ENCODE peak calls at places on chromosomes 1 and 21, in eight cellular contexts. I, O, X, L, F, W, V and E are unnamed samples.

GRCh38 chr1:59013276-59013927 is 229.6 kb upstream of the JUN start:
- DNase-seq in O (no peak), F (peak), W (peak), I (no peak), X (no peak), V (no peak), L (peak), E (no peak)

GRCh38 chr1:117146570-117147340 is 25.2 kb upstream of the TRIM45 start:
- DNase-seq in V (no peak), O (no peak), I (no peak), L (no peak), F (no peak), W (no peak), X (no peak), E (no peak)

GRCh38 chr1:30880631-30881155 is 27.9 kb downstream of the SDC3 start:
- DNase-seq in O (no peak), V (no peak), X (no peak), F (no peak), W (no peak), I (peak), L (no peak), E (no peak)

GRCh38 chr1:145918992-145919939 is 749 bp upstream of the PEX11B start:
- DNase-seq in F (peak), V (no peak), L (peak), I (peak), X (no peak), O (no peak), W (peak), E (no peak)

GRCh38 chr1:59137968-59138367 is 158.9 kb upstream of the FGGY start:
- DNase-seq in O (no peak), X (no peak), F (no peak), V (no peak), W (no peak), L (no peak), I (no peak), E (no peak)

GRCh38 chr1:154453577-154454352 is 48.3 kb upstream of the TDRD10 start:
- DNase-seq in F (no peak), I (no peak), L (no peak), O (no peak), W (no peak), V (no peak), X (no peak), E (no peak)

GRCh38 chr1:224629965-224630364 is 13.8 kb downstream of the CNIH3 start:
- DNase-seq in L (peak), V (no peak), W (no peak), X (no peak), O (no peak), F (no peak), I (no peak), E (no peak)

GRCh38 chr1:172373864-172374263 is 46.6 kb upstream of the C1orf105 start:
- DNase-seq in X (no peak), O (no peak), V (no peak), I (no peak), L (no peak), W (no peak), F (no peak), E (no peak)

GRCh38 chr1:151835596-151835995 is 4.0 kb upstream of the RORC start:
- DNase-seq in V (no peak), F (no peak), X (no peak), I (no peak), L (no peak), O (no peak), W (no peak), E (no peak)

GRCh38 chr1:228308628-228309547 is 97.7 kb downstream of the TRIM11 start:
- DNase-seq in O (no peak), X (no peak), F (no peak), W (no peak), I (peak), L (no peak), V (no peak), E (no peak)

GRCh38 chr1:22837332-22837731 is 126.7 kb downstream of the EPHB2 start:
- DNase-seq in F (no peak), O (no peak), I (no peak), X (no peak), W (no peak), V (no peak), L (no peak), E (no peak)

GRCh38 chr1:116767782-116768382 is 13.7 kb downstream of the CD2 start:
- DNase-seq in X (no peak), L (no peak), F (no peak), I (no peak), O (no peak), V (no peak), W (no peak), E (no peak)

GRCh38 chr1:205111354-205111753 is 10.4 kb downstream of the RBBP5 start:
- DNase-seq in X (no peak), I (no peak), V (no peak), O (no peak), W (no peak), F (no peak), L (no peak), E (no peak)
- H3K27ac ChIP-seq in X (no peak), I (no peak), V (no peak), O (no peak), W (no peak), F (no peak), L (no peak), E (no peak)

DNA sequence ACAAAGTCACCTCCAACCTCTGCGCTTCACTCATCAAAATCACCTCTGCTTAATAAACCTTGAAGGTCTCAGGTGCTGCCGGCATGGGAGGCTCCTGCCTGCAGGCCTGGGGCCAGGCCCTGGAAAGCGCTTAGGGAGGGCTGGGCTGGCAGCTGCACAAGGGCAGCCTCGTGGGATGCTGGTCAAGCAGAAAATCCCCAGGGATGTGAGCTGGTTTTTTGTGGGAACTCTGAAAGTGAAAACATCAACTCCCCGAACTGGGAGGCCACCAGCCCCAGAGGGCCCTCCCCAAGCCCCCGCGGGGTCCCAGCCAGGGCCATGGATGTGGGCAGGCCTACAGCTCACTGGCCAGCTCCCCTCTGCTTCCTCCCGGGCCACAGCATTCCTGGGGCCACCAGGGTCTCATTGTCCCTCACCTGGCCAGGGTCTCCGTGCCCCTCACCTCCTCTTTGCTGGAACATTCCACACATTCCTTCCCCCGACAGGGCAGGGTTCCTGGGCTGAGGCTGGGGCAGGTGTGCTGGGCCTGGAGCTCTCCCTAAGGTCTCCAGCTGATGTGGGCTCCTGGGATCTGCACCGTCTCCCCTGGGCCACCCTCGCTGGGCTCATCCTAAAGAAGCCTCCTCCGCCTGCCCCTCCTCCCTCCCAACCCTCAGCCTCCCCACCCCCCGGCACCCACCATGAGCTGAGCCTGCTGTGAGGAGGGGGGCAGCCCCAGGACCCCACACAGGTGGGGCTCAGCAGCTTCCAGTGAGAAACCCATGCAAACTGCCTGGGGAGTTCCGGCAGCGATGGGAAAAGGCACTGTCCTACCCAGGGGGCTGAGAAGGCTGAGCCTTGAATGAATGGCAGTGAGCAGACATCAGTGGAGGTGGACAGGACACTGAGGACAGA is 36.0 kb upstream of the POFUT2 start:
- DNase-seq in I (no peak), X (no peak), W (no peak), L (no peak), F (no peak), V (no peak), O (no peak), E (no peak)
- H3K4me3 ChIP-seq in I (no peak), X (no peak), W (no peak), L (no peak), F (no peak), V (no peak), O (peak), E (no peak)

GRCh38 chr1:13782634-13782995 is 82.6 kb downstream of the PRDM2 start:
- DNase-seq in F (no peak), W (no peak), V (no peak), O (no peak), I (no peak), X (no peak), L (no peak), E (no peak)

GRCh38 chr1:13781907-13782633 is 82.1 kb downstream of the PRDM2 start:
- DNase-seq in V (no peak), W (peak), I (peak), F (no peak), L (no peak), X (no peak), O (no peak), E (no peak)

GRCh38 chr1:13784971-13785370 is 85.0 kb downstream of the PRDM2 start:
- DNase-seq in L (no peak), I (no peak), O (no peak), V (no peak), W (no peak), X (no peak), F (no peak), E (no peak)

GRCh38 chr1:13781228-13781627 is 81.2 kb downstream of the PRDM2 start:
- DNase-seq in I (no peak), W (no peak), F (no peak), X (no peak), V (no peak), O (no peak), L (no peak), E (no peak)

DNA sequence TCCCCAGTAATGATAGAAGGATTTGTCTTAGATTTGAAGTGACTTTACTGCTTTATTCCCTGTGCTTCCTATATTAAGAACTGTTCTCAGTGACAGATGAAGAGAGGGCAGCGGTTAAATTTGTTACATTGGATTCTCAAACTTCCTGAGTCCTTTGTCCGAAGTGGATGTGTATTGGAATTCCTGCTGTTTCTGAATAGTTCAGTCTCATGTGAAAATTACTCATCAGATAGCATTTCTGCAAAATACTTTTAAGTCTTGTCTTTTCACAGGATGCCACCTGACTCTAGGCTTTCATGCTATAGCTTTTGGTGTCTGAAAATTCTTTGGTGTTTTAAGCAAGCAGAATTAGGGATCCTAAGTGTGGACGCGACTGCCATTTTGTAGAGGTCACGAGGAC is 83.6 kb downstream of the PRDM2 start:
- DNase-seq in I (no peak), O (no peak), W (no peak), V (no peak), X (no peak), L (no peak), F (no peak), E (no peak)
- H3K27ac ChIP-seq in I (no peak), O (no peak), W (no peak), V (no peak), X (no peak), L (no peak), F (no peak), E (no peak)

GRCh38 chr1:33127001-33127823 is 46.3 kb downstream of the AZIN2 start:
- DNase-seq in W (peak), F (peak), V (peak), O (peak), X (peak), L (peak), I (peak), E (peak)

GRCh38 chr1:33130297-33130696 is 49.3 kb downstream of the AZIN2 start:
- DNase-seq in O (no peak), V (no peak), L (no peak), F (no peak), W (no peak), X (no peak), I (no peak), E (no peak)

GRCh38 chr1:33126411-33127000 is 45.6 kb downstream of the AZIN2 start:
- DNase-seq in X (no peak), L (no peak), V (no peak), W (no peak), F (no peak), O (no peak), I (no peak), E (no peak)

GRCh38 chr1:33131191-33131590 is 50.2 kb downstream of the AZIN2 start:
- DNase-seq in X (no peak), O (no peak), F (no peak), L (no peak), I (no peak), W (no peak), V (no peak), E (no peak)

DNA sequence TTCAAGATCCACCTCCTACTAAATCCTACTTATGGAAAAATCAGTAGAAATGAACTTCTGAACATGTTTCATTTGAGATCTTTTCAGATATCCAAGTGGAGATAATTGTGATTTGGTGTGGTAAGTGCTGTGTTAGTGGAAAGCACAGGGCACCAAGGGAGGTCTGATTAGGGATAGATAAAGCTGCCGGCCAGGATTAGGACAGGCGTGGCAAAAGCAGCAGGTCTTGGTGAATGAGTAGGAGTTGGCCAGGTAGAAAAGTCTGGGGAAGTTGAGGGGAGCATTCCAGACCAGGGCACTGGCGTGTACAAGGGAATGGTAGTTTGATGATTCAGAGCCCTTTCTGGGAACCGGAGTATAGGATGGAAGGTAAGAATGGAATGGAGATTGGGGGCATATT is 47.8 kb downstream of the AZIN2 start:
- DNase-seq in X (no peak), O (no peak), L (no peak), I (no peak), V (no peak), W (no peak), F (no peak), E (no peak)
- H3K4me3 ChIP-seq in X (no peak), O (no peak), L (no peak), I (no peak), V (no peak), W (no peak), F (no peak), E (peak)

GRCh38 chr1:90994461-90994860 is 27.4 kb downstream of the ZNF644 start:
- DNase-seq in I (no peak), X (no peak), F (no peak), L (no peak), O (no peak), W (no peak), V (no peak), E (no peak)
- H3K27ac ChIP-seq in I (no peak), X (no peak), F (no peak), L (no peak), O (no peak), W (no peak), V (no peak), E (no peak)

DNA sequence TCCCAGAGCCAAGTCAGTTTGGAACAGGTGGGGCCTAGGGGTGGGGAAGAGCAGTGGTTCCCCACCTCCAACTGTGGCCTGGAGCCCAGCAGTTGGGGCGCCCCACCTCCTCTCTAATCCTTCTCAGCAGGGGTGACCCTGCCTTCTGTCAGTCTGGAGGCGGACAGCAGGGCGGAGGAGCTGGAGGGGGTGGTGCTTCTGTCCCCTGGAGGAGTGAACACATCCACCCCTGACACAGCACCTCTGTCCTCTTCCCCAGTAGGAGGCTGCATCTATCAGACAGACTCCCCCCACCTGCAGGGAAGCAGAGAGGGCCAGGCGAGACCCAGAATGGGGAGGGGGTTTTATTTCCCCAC is 73.8 kb downstream of the MRPL37 start:
- DNase-seq in L (no peak), V (no peak), F (peak), X (no peak), I (peak), W (peak), O (no peak), E (no peak)
- H3K4me3 ChIP-seq in L (no peak), V (no peak), F (no peak), X (peak), I (no peak), W (no peak), O (peak), E (no peak)

GRCh38 chr1:4422496-4423289 is 231.7 kb upstream of the AJAP1 start:
- DNase-seq in F (no peak), I (no peak), V (no peak), W (no peak), L (no peak), O (no peak), X (no peak), E (no peak)
- H3K27ac ChIP-seq in F (no peak), I (no peak), V (no peak), W (no peak), L (no peak), O (no peak), X (no peak), E (no peak)